ENCODE peak calls at places on chromosomes 16 and 17, in four cellular contexts. L, C, X and P are unnamed samples. For H3K4me1, the result is how much of the 10 kb centered on the place peaks cover.

GRCh38 chr17:50036455-50037320 is 19.2 kb upstream of the ITGA3 start:
- DNase-seq in L (no peak), C (no peak), X (no peak), P (no peak)

GRCh38 chr16:68676113-68676860 is 31.2 kb downstream of the CDH3 start:
- DNase-seq in L (no peak), C (no peak), X (no peak), P (no peak)

GRCh38 chr17:48472485-48473281 is 42.7 kb upstream of the SKAP1 start:
- DNase-seq in L (peak), C (no peak), X (no peak), P (no peak)

GRCh38 chr17:69654981-69655581 is 240.6 kb downstream of the MAP2K6 start:
- DNase-seq in L (peak), C (no peak), X (no peak), P (no peak)

GRCh38 chr16:71353736-71354135 is 4.8 kb upstream of the CALB2 start:
- DNase-seq in L (no peak), C (no peak), X (no peak), P (no peak)

GRCh38 chr16:55577888-55578287 is 11.4 kb downstream of the CAPNS2 start:
- DNase-seq in L (no peak), C (no peak), X (no peak), P (no peak)

GRCh38 chr16:79601978-79602609 is 1.6 kb upstream of the MAF start:
- DNase-seq in L (peak), C (peak), X (peak), P (no peak)

GRCh38 chr17:66952031-66952524 is 12.4 kb upstream of the CACNG4 start:
- DNase-seq in L (peak), C (no peak), X (no peak), P (peak)

GRCh38 chr17:77687921-77688320 is 270.6 kb upstream of the TNRC6C start:
- DNase-seq in L (no peak), C (no peak), X (no peak), P (no peak)

GRCh38 chr16:19860146-19861030 is 24.3 kb downstream of the GPRC5B start:
- DNase-seq in L (peak), C (no peak), X (no peak), P (no peak)

GRCh38 chr16:10523025-10523424 is 57.4 kb downstream of the EMP2 start:
- DNase-seq in L (no peak), C (no peak), X (no peak), P (no peak)

GRCh38 chr17:37774508-37774907 is 29.6 kb upstream of the HNF1B start:
- DNase-seq in L (no peak), C (peak), X (no peak), P (no peak)

GRCh38 chr17:50298018-50298417 is 23.8 kb downstream of the TMEM92 start:
- DNase-seq in L (no peak), C (no peak), X (no peak), P (no peak)

GRCh38 chr17:56876766-56877179 is 37.1 kb downstream of the TRIM25 start:
- DNase-seq in L (peak), C (no peak), X (no peak), P (no peak)

GRCh38 chr16:20768121-20768520 is 4.3 kb downstream of the ACSM3 start:
- DNase-seq in L (no peak), C (no peak), X (no peak), P (no peak)

GRCh38 chr17:34133350-34133749 is 121.7 kb upstream of the CCL2 start:
- DNase-seq in L (no peak), C (no peak), X (no peak), P (no peak)

GRCh38 chr16:57871457-57871856 is 69.2 kb upstream of the KIFC3 start:
- DNase-seq in L (peak), C (no peak), X (no peak), P (no peak)

GRCh38 chr17:73262676-73263642 is 1.3 kb upstream of the CPSF4L start:
- DNase-seq in L (peak), C (no peak), X (no peak), P (no peak)

GRCh38 chr17:65099941-65100315 is 37.2 kb upstream of the RGS9 start:
- DNase-seq in L (peak), C (peak), X (peak), P (no peak)

GRCh38 chr17:41322264-41322902 is 6.9 kb upstream of the KRTAP17-1 start:
- DNase-seq in L (peak), C (no peak), X (no peak), P (no peak)

GRCh38 chr17:12821376-12821940 is 32.2 kb downstream of the ARHGAP44 start:
- DNase-seq in L (peak), C (no peak), X (no peak), P (no peak)

GRCh38 chr16:17194190-17194780 is 276.5 kb downstream of the XYLT1 start:
- DNase-seq in L (peak), C (no peak), X (peak), P (no peak)

GRCh38 chr17:39380144-39380543 is 21.3 kb downstream of the FBXL20 start:
- DNase-seq in L (no peak), C (no peak), X (no peak), P (no peak)

GRCh38 chr16:80084614-80085013 is 456.2 kb upstream of the DYNLRB2 start:
- DNase-seq in L (peak), C (no peak), X (no peak), P (no peak)

GRCh38 chr17:9987779-9988585 is 82.9 kb upstream of the RCVRN start:
- DNase-seq in L (peak), C (no peak), X (peak), P (no peak)

GRCh38 chr16:72013888-72014538 is 5.5 kb downstream of the DHODH start:
- DNase-seq in L (peak), C (no peak), X (no peak), P (no peak)

GRCh38 chr16:87464691-87465300 is 28.0 kb downstream of the ZCCHC14 start:
- DNase-seq in L (peak), C (no peak), X (no peak), P (no peak)

GRCh38 chr16:74026373-74027281 is 270.0 kb upstream of the PSMD7 start:
- DNase-seq in L (no peak), C (no peak), X (no peak), P (no peak)

GRCh38 chr16:5010576-5011329 is 23.0 kb downstream of the NAGPA start:
- DNase-seq in L (no peak), C (no peak), X (no peak), P (no peak)

GRCh38 chr17:37735165-37735564 is 9.7 kb downstream of the HNF1B start:
- DNase-seq in L (no peak), C (no peak), X (no peak), P (no peak)

GRCh38 chr16:55257971-55258613 is 65.9 kb upstream of the IRX6 start:
- DNase-seq in L (peak), C (no peak), X (peak), P (no peak)

GRCh38 chr17:15490634-15491261 is 23.3 kb upstream of the CDRT4 start:
- DNase-seq in L (peak), C (no peak), X (no peak), P (no peak)

GRCh38 chr16:29315916-29316517 is 90.5 kb downstream of the NPIPB11 start:
- DNase-seq in L (no peak), C (no peak), X (no peak), P (no peak)

GRCh38 chr17:72887322-72887721 is 205.2 kb downstream of the SLC39A11 start:
- DNase-seq in L (no peak), C (no peak), X (no peak), P (no peak)

GRCh38 chr17:82687375-82687861 is 11.1 kb downstream of the RAB40B start:
- DNase-seq in L (no peak), C (peak), X (no peak), P (peak)

GRCh38 chr17:70423562-70423961 is 254.2 kb downstream of the KCNJ2 start:
- DNase-seq in L (no peak), C (no peak), X (no peak), P (no peak)

GRCh38 chr17:10309003-10309974 is 63.5 kb downstream of the MYH13 start:
- DNase-seq in L (no peak), C (no peak), X (no peak), P (no peak)

GRCh38 chr16:57959804-57960203 is 11.1 kb downstream of the CNGB1 start:
- DNase-seq in L (no peak), C (no peak), X (no peak), P (no peak)

GRCh38 chr17:7020894-7021664 is 1.8 kb upstream of the BCL6B start:
- DNase-seq in L (no peak), C (no peak), X (no peak), P (no peak)

GRCh38 chr17:7019406-7019805 is 3.4 kb upstream of the BCL6B start:
- DNase-seq in L (no peak), C (no peak), X (no peak), P (no peak)

GRCh38 chr17:7018331-7018964 is 4.4 kb upstream of the BCL6B start:
- DNase-seq in L (no peak), C (no peak), X (no peak), P (no peak)

GRCh38 chr17:7017827-7018200 is 5.0 kb upstream of the BCL6B start:
- DNase-seq in L (no peak), C (no peak), X (no peak), P (no peak)

DNA sequence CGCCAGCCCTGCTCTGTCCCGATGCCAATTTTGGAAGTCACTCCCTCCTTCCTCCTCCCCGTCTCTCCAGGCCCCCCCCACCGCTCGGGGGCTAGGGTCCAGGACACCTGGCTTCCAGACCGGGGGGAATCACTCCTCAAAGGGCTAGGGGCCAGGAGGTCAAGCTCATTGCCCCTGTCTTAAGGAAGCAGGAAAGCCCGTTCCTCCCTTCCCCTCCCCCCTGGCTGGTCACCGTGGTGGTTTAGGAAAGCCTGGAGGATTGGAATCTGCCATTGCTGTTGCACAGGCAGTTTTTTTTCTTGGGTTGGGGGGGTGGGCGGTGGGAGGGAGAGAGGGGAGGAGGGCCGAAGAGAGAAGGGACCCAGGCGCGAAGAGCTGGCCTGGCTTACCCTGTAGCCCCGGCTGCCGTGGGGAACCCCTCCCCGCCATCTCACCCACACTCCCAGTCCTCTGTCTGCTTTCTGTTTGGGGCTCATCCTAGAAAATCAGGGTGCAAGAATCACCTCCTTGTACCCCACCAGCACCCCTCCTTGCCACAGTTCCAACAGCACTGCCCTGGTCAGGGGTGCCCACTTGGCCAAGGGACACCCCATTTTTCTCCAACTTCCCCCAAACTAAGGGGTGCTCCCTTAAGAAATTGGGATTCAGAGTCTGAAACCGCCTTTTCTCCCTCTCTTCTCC is 2.9 kb upstream of the BCL6B start:
- DNase-seq in L (peak), C (no peak), X (no peak), P (no peak)
- H3K4me1 ChIP-seq in L (under half), C (under half), X (under half), P (under half)

GRCh38 chr17:79818026-79818758 is 21.0 kb downstream of the CBX4 start:
- DNase-seq in L (no peak), C (no peak), X (no peak), P (no peak)
- H3K4me1 ChIP-seq in L (under half), C (under half), X (under half), P (under half)

DNA sequence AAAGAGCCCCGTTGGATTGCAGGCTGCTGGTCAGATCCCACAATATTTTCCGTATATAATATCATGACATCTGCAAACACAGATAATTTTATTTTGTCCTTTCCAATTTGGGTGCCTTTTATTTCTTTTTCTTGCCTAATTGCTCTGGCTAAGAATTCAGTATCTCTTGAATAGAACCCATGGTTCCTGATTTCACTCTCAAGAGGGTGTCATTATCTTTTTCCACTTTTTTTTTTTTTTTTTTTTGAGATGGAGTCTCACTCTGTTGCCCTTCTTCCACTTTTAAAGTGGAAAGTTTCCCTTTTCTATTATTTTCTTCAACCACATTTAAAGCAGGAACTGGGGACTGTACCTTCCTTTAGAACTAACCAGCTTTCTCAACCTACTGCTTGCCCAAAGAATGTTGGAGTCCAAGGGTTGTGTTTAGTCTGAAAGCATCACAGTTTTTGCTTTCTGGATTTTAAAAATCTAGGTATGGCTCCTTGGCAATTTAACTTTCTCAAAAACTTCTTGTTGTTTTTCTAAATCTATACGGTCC is 31.1 kb downstream of the SLFN11 start:
- DNase-seq in L (no peak), C (no peak), X (no peak), P (no peak)
- H3K4me1 ChIP-seq in L (under half), C (under half), X (under half), P (under half)

GRCh38 chr16:27768651-27769270 is 218.8 kb downstream of the KATNIP start:
- DNase-seq in L (no peak), C (no peak), X (no peak), P (no peak)
- H3K4me1 ChIP-seq in L (under half), C (under half), X (under half), P (under half)